ENCODE peak calls at places on chromosomes 3 and 15, in eight cellular contexts. E is GM12892, R is sigmoid colon, U is transverse colon, W is vagina, Q is HCT116, O is endothelial cell of umbilical vein, H is H1. S is an unnamed sample.

GRCh38 chr3:197317250-197317963 is 19.0 kb upstream of the DLG1 start:
- DNase-seq in E (no peak), H (no peak), W (no peak), Q (peak), O (no peak), R (no peak), U (no peak), S (no peak)

GRCh38 chr15:65212097-65212496 is 824 bp upstream of the CILP start:
- DNase-seq in Q (no peak), E (peak), U (no peak), H (no peak), W (no peak), R (peak), O (no peak), S (peak)

GRCh38 chr3:72214065-72215048 is 429.4 kb upstream of the PROK2 start:
- DNase-seq in U (no peak), H (no peak), W (no peak), E (no peak), Q (no peak), R (no peak), O (no peak), S (no peak)

GRCh38 chr15:45314960-45315359 is 62.9 kb downstream of the SLC28A2 start:
- DNase-seq in O (no peak), E (no peak), W (no peak), U (peak), Q (no peak), H (no peak), R (no peak), S (no peak)

GRCh38 chr3:168884353-168884903 is 779.1 kb downstream of the MECOM start:
- DNase-seq in Q (no peak), E (no peak), H (no peak), W (no peak), O (peak), R (no peak), U (peak), S (no peak)

GRCh38 chr3:88137836-88138235 is 11.9 kb upstream of the C3orf38 start:
- DNase-seq in R (no peak), H (no peak), E (no peak), U (no peak), Q (no peak), W (no peak), O (no peak), S (no peak)

GRCh38 chr15:39631357-39631756 is 50.5 kb downstream of the THBS1 start:
- DNase-seq in E (no peak), W (no peak), U (no peak), H (no peak), Q (no peak), R (no peak), O (no peak), S (no peak)

GRCh38 chr3:18393906-18394305 is 31.2 kb downstream of the SATB1 start:
- DNase-seq in O (peak), U (no peak), R (no peak), H (no peak), W (no peak), E (no peak), Q (no peak), S (no peak)

GRCh38 chr3:54344601-54345216 is 222.4 kb downstream of the CACNA2D3 start:
- DNase-seq in O (no peak), U (no peak), W (no peak), R (no peak), E (no peak), Q (no peak), H (no peak), S (no peak)

GRCh38 chr3:54341811-54342210 is 219.5 kb downstream of the CACNA2D3 start:
- DNase-seq in Q (no peak), U (no peak), O (no peak), R (no peak), H (no peak), E (no peak), W (no peak), S (no peak)

GRCh38 chr3:54343495-54343894 is 221.1 kb downstream of the CACNA2D3 start:
- DNase-seq in R (no peak), Q (no peak), U (no peak), O (no peak), E (no peak), H (no peak), W (no peak), S (no peak)

GRCh38 chr3:54339608-54340007 is 217.3 kb downstream of the CACNA2D3 start:
- DNase-seq in Q (no peak), O (no peak), U (no peak), H (no peak), W (no peak), R (no peak), E (no peak), S (no peak)

DNA sequence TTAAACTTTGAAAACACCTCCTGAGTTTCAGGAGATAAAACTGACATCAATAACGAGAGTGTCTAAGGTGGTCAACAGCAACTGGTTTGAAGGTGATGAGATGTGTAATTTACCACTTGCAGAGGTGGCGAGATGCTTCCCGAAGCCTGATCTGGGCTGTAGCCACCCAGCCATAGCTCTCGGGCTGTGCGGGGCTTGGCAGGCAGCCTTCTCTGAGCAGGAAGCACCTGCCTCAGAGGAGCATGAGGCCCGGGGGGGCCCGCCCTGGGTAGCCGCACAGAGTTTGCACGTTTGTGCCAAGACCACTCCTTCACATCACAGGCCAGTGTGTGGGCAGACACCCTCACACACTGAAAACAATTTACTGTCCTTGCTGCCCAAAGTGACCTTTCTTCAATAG is 220.3 kb downstream of the CACNA2D3 start:
- DNase-seq in U (no peak), R (no peak), E (no peak), O (no peak), H (no peak), Q (no peak), W (no peak), S (no peak)
- TF ChIP-seq POLR2AphosphoS5 in U (no peak), R (no peak), E (no peak), O (no peak), H (no peak), Q (no peak), W (no peak), S (no peak)

DNA sequence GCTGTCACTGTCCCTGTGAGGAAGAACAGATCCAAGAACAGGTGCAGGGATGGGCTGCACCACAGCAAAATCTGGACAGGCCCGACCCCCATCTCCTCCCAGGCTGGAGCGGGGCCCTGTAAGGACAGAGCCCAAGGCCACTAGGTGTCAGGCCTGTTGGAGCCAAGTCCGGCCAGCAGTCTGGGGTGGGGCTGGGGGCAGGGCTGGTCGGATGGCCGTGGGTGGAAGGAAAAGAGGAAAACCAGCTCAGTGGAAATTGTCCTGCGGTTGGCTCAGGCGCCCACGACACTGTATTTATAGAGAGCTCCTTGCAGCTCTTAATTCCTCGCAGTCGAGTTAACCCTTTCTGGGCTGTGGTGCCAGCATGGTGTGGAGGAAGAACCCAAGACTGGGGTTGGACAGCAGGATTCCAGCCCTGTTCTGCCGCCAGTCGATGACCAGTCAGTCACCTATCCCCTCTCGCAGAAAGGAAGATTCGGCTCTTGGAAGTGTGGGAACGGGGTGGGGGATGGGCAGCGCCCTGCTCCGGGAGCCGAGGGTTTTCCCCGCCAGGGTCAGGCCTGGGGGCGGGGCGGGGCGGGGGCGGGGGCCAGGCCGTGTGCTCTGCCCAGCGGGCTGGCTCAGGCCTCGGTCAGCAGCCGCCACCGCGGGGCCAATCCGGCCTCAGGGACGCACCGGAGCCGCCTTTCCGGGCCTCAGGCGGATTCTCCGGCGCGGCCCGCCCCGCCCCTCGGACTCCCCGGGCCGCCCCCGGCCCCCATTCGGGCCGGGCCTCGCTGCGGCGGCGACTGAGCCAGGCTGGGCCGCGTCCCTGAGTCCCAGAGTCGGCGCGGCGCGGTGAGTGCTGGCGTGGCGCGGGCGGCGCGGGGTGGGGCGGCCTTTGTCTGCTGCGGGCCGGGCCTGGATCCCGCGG is at the start of gene CD276:
- DNase-seq in U (peak), E (peak), R (peak), Q (peak), W (no peak), O (peak), H (no peak), S (peak)
- TF ChIP-seq POLR2A in U (no peak), E (no peak), R (no peak), Q (no peak), W (peak), O (no peak), H (peak), S (no peak)

DNA sequence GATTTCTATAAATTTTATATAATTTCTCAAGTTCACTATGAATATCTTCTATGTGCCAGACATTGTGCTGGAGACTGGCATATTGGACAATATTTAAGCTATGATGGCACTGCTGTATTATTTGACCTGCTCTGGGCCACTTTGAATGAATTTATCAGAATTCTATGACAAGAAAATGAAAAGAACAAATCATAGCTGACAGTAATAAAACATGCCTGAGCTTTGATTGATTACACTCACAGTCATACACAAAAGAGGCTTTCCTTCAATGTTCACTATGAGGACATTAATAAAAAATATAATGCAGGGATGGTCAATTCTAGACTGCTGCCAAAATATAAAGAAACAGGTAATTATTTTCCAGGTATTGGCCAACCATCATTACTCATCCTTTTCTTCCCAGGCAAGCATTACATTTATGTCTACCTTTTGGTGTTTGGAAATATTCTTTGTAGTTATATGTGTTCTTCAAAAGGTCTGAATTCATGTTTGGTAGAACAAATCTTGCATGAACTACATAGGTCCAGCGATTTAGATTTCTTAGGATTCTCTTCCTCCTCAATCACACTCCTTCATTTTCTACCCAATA is 81.0 kb upstream of the ALCAM start:
- DNase-seq in U (no peak), R (no peak), Q (no peak), E (no peak), O (no peak), W (no peak), H (no peak), S (no peak)
- TF ChIP-seq POLR2AphosphoS5 in U (no peak), R (no peak), Q (no peak), E (no peak), O (no peak), W (no peak), H (no peak), S (no peak)

GRCh38 chr3:69080233-69080644 is at the start of gene UBA3:
- DNase-seq in R (peak), U (peak), W (no peak), O (peak), Q (peak), H (peak), E (peak), S (peak)
- TF ChIP-seq POLR2A in R (peak), U (peak), W (peak), O (peak), Q (no peak), H (peak), E (peak), S (peak)

DNA sequence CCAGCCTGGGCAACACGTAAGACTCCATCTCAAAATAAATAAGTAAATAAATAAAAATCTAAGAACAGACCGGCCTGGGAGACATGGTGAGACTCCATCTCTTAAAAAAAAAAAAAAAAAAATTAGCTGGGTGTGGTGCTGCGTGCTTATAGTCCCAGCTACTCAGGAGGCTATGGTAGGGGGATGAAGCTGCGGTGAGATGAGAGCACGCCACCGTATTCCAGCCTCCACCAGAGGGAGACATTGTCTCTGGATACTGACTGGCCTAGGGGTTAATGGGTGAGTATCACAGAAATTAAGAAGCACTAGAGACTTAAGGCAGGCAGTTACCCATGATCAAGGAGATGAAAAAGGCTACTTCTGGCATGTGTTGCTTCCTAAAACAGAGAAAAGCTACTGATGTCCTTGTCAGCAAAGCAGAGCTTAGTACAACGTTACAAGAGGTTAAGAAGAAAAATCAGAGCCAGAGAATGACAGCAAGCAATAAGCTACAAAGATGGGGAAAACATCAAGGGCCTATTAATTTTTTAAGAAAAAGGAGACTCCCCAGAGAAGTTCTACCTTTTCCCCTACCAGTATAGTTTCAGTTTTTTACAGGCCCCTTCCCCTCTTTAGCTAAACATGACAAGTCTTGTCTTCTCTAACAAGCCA is 8.6 kb downstream of the TFRC start:
- DNase-seq in H (no peak), U (peak), E (peak), O (peak), R (no peak), W (no peak), Q (peak), S (peak)
- TF ChIP-seq POLR2AphosphoS5 in H (no peak), U (no peak), E (no peak), O (no peak), R (no peak), W (peak), Q (no peak), S (no peak)

DNA sequence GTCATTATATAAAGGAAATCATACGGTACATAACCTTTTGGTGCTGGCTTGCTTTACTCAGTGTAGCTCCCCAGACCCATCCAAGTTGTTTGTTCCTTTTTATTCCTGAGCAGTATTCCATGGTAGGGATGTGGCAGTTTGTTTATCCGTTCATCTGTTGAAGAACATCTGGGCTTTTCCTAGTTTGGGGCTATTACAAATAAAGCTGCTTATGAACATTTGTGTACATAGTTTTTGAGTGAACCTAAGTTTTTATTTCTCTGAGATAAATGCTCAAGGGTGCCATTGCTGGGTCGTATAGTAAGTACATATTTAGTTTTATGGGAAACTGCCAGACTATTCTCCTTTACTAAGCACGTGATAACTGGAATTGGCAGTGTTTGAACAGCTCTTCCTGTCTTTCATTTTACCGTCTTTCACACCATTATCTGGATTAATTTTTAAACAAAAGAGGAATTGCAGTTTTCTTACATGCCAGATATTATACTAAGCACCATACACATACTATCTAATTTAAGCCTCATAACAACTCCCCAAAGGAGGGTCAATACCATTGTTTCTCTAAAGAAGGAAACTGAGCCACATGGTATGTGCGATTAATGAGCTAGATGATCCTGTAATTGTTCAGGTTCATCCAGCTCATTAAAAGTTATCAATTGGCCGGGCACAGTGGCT is 85.6 kb downstream of the PTPRG start:
- DNase-seq in H (no peak), R (no peak), Q (no peak), W (no peak), U (no peak), E (no peak), O (peak), S (no peak)
- TF ChIP-seq POLR2A in H (no peak), R (no peak), Q (no peak), W (no peak), U (no peak), E (no peak), O (no peak), S (no peak)

GRCh38 chr3:149554826-149555225 is 80.3 kb downstream of the TM4SF4 start:
- DNase-seq in W (no peak), E (no peak), U (peak), H (no peak), Q (peak), R (no peak), O (peak), S (no peak)
- TF ChIP-seq POLR2AphosphoS5 in W (peak), E (no peak), U (peak), H (no peak), Q (no peak), R (no peak), O (peak), S (no peak)

DNA sequence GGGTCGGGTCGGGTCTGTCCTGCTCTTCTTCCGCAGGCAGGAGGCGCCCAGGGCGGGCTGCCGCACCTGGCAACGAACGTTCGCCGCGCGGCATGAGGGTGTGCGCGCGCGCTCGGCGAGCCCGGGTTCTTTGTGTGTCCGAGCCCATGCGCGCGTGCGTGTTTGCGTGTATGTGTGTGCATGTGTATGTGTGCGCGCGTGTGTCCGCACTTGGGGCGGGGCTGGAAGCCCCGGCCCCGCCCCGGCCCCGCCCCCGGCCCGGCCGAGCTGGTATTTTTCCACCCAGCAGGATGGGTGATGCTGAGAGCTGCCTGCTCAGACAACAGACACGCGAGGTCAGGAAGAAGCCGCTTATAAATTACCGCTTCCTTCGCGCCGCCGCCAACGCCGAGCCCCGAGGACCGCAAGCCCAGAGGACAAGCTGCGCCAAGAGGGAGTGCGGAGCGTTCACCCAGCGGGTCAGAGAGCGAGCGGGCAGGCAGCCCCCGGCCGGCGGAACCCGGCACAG is at the start of gene SLC6A6:
- DNase-seq in H (peak), E (peak), O (peak), R (peak), U (peak), Q (peak), W (peak), S (peak)
- TF ChIP-seq POLR2A in H (peak), E (peak), O (peak), R (no peak), U (peak), Q (peak), W (peak), S (peak)

GRCh38 chr3:33915796-33916589 is 117.6 kb downstream of the PDCD6IP start:
- DNase-seq in R (no peak), H (peak), E (no peak), W (no peak), U (no peak), O (no peak), Q (no peak), S (peak)

GRCh38 chr3:33911525-33912322 is 113.3 kb downstream of the PDCD6IP start:
- DNase-seq in E (no peak), R (no peak), O (no peak), U (no peak), H (no peak), Q (peak), W (no peak), S (no peak)

GRCh38 chr3:33919312-33919711 is 120.9 kb downstream of the PDCD6IP start:
- DNase-seq in Q (no peak), E (no peak), R (no peak), U (no peak), W (no peak), O (no peak), H (no peak), S (no peak)

GRCh38 chr3:33918357-33918756 is 119.9 kb downstream of the PDCD6IP start:
- DNase-seq in R (no peak), O (no peak), U (no peak), E (no peak), H (no peak), W (no peak), Q (no peak), S (no peak)

DNA sequence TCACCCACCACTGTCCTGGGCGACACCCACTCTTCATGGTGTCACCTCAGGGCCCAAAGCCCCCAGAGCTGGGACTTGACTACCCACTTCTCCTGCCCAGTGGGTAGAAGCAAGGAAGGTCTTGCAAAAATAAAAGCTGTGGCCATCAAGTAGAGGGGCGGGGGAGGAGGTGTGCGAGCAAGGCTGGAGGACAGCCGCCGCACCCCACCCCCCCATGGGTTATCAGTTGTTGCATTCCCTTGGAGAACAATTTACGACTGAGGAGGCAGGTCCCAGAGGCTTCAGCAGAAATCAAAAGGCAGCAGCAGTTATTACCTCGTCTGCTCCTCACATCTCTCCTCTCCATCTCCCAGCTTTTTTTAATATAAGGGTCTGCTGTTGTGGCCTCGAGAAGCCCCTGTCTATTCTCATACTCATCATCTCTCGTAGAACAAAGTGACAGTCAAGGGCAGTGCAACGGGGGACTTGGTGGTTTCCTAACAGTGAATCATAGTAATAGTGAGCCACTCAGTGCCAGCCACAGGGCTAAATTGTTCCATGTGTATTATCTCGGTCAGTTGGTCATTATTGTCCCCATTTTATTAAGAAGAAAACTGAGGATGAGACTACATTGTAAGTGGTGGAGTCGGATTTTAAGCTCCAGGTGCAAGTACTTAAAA is 116.4 kb downstream of the PDCD6IP start:
- DNase-seq in E (no peak), U (no peak), Q (no peak), R (no peak), W (no peak), H (no peak), O (no peak), S (no peak)
- TF ChIP-seq POLR2AphosphoS5 in E (no peak), U (no peak), Q (no peak), R (no peak), W (no peak), H (no peak), O (no peak), S (no peak)